ENCODE peak calls at places on chromosomes 12 and 14, in four cellular contexts. U, M, B and I are unnamed samples.

GRCh38 chr12:91574391-91574790 is 391.8 kb upstream of the DCN start:
- DNase-seq in U (no peak), M (no peak), B (no peak), I (no peak)

GRCh38 chr12:131035268-131035681 is 81.6 kb downstream of the ADGRD1 start:
- DNase-seq in U (no peak), M (no peak), B (peak; percentile 34), I (no peak)

GRCh38 chr14:98548071-98548686 is 723.8 kb downstream of the BCL11B start:
- DNase-seq in U (no peak), M (no peak), B (no peak), I (no peak)

GRCh38 chr12:15037091-15037723 is 64.4 kb downstream of the PDE6H start:
- DNase-seq in U (no peak), M (no peak), B (no peak), I (no peak)

GRCh38 chr12:70007687-70008086 is 182.7 kb downstream of the MYRFL start:
- DNase-seq in U (no peak), M (no peak), B (no peak), I (no peak)

GRCh38 chr12:79547044-79547734 is 143.6 kb downstream of the PAWR start:
- DNase-seq in U (no peak), M (no peak), B (peak; percentile 85), I (peak; percentile 94)

GRCh38 chr14:38629412-38629811 is 373.5 kb upstream of the CLEC14A start:
- DNase-seq in U (no peak), M (no peak), B (no peak), I (peak; percentile 67)

GRCh38 chr14:88863167-88863566 is 38.7 kb downstream of the TTC8 start:
- DNase-seq in U (no peak), M (no peak), B (no peak), I (no peak)

GRCh38 chr14:70320294-70320693 is 39.2 kb downstream of the COX16 start:
- DNase-seq in U (no peak), M (no peak), B (no peak), I (no peak)

GRCh38 chr12:21577516-21577915 is 27.1 kb downstream of the GYS2 start:
- DNase-seq in U (no peak), M (no peak), B (no peak), I (no peak)

GRCh38 chr14:73457935-73458218 is 469 bp downstream of the NUMB start:
- DNase-seq in U (peak; percentile 60), M (no peak), B (peak; percentile 75), I (no peak)

GRCh38 chr12:32270818-32271710 is 128.3 kb upstream of the FGD4 start:
- DNase-seq in U (no peak), M (no peak), B (no peak), I (peak; percentile 69)

GRCh38 chr12:66144796-66145754 is 14.5 kb upstream of the LLPH start:
- DNase-seq in U (no peak), M (no peak), B (no peak), I (peak; percentile 66)

GRCh38 chr12:131141483-131141882 is 187.8 kb downstream of the ADGRD1 start:
- DNase-seq in U (no peak), M (no peak), B (no peak), I (no peak)

GRCh38 chr12:105278043-105278697 is 42.2 kb upstream of the APPL2 start:
- DNase-seq in U (no peak), M (no peak), B (no peak), I (no peak)

GRCh38 chr12:95608252-95609033 is 57.2 kb upstream of the USP44 start:
- DNase-seq in U (peak; percentile 74), M (peak; percentile 73), B (peak; percentile 66), I (peak; percentile 87)

GRCh38 chr14:32205984-32206383 is 2.9 kb upstream of the RNU6-8 start:
- DNase-seq in U (no peak), M (no peak), B (no peak), I (peak; percentile 79)

GRCh38 chr14:105479438-105480164 is 5.0 kb downstream of the CRIP2 start:
- DNase-seq in U (no peak), M (no peak), B (no peak), I (no peak)

GRCh38 chr12:14774074-14774943 is 29.0 kb downstream of the WBP11 start:
- DNase-seq in U (peak; percentile 97), M (peak; percentile 96), B (peak; percentile 88), I (peak; percentile 99)

DNA sequence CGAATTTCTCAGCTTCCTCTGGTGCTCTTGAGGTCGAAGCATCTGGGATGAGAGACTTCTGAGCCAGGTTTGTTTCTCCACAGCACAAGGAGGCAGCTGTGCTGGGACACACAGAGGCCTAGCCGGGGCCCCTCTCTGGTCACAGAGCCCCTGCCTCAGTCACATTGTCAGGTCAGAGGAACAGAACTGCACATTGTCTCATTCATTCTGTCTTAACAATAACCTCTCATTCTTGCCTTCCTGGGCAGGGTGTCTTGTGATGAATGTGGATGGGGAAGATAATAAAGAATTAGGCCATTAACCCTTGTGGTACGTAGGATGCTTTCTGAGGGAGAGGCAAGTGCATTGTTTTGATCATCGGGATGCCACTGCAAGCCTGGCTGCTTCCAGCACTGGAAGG is 29.8 kb downstream of the FNTB start:
- DNase-seq in U (no peak), M (no peak), B (no peak), I (no peak)
- H3K27ac ChIP-seq in U (no peak overlapping the region), M (no peak overlapping the region), B (no peak overlapping the region), I (no peak overlapping the region)

GRCh38 chr12:121246893-121247557 is 37.1 kb downstream of the P2RX4 start:
- DNase-seq in U (no peak), M (no peak), B (no peak), I (no peak)
- H3K36me3 ChIP-seq in U (no peaks in the 10 kb centered on the region), M (no peaks in the 10 kb centered on the region), B (peaks cover 38% of the 10 kb centered on the region), I (peaks cover 59% of the 10 kb centered on the region)

DNA sequence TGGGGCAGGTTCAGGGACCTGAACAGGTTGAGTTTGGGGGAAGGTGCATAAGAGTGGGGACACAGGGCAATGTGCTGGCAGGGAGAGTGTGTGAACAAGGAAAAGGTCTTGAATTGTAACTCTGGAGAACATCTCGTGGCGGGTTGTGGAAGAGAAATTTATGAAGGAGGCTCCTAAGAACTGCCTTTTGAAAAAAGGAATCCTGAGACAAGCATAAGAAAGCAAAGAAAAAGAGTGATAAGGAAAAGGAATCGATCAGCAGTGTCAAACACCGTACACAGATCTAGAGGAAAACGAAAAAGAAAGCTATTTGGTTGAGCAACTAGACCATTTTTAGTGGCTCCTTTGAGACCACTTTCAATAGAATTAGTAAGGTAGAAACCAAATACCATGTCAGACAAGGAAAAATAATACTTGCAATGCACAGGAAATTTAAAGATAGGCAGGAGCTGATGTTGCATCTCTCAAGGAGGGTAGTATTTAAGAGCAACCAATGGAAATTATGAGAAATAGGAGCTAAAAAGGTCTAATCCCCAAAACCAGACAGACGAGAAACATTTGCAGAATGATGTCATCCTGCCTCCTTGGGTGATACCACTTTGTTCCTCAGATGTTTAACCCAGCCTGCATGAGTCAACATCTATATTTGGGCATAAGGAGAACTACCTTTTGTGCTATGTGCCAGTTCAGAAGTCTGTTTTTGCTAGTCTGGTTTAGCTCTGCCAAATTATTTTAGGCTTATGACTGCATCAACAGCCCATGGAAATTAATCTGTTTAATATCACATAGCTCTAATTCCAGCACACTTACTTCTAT is 64.5 kb upstream of the STK38L start:
- DNase-seq in U (no peak), M (no peak), B (no peak), I (no peak)
- H3K4me1 ChIP-seq in U (peaks cover 29% of the 10 kb centered on the region), M (no peaks in the 10 kb centered on the region), B (peaks cover 49% of the 10 kb centered on the region), I (peaks cover 3% of the 10 kb centered on the region)

DNA sequence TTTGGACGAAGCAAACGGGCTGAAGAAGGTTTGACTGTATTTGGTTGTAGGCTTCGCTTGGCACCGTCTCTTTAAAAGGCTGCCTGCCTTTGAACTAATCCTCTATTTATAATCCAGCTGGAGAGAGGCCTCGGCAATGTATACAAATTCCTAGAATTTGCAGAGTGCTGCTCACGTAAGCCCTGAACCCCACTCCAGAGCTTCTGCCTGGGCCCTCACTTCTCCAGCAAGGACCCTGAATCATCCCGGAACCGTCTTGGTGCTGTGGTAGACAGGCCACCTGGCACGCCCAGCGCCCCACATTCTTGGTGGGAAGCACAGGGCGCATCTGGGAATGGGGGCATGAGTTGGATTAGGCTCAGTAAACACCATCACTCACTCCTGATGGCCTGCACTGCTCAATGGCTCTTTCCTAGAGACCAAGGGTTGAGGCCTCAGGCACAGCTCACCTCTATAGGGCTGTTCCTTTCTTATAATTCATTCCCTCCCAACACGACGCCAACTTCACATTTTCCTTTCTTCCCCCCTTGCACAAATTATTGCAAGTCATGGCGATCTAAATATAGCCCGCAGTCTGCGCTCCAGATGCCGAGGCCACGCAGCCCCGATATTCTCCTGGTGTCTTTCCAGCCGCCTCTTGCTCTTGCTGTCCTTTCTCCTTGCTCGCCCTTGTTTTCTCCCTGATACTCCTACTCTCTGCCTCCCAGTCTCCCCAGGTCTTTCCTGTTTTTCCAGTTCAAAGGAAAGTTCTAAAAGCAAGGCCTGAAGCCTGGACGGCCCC is 141.0 kb downstream of the ZFP36L1 start:
- DNase-seq in U (no peak), M (peak; percentile 67), B (no peak), I (peak; percentile 38)
- H3K27ac ChIP-seq in U (peak overlapping the region; percentile 3), M (peak overlapping the region; percentile 80), B (no peak overlapping the region), I (no peak overlapping the region)

GRCh38 chr12:124004233-124004875 is 31.3 kb downstream of the ZNF664 start:
- DNase-seq in U (no peak), M (no peak), B (no peak), I (no peak)
- H3K36me3 ChIP-seq in U (no peaks in the 10 kb centered on the region), M (no peaks in the 10 kb centered on the region), B (peaks cover 39% of the 10 kb centered on the region), I (peaks cover 64% of the 10 kb centered on the region)

DNA sequence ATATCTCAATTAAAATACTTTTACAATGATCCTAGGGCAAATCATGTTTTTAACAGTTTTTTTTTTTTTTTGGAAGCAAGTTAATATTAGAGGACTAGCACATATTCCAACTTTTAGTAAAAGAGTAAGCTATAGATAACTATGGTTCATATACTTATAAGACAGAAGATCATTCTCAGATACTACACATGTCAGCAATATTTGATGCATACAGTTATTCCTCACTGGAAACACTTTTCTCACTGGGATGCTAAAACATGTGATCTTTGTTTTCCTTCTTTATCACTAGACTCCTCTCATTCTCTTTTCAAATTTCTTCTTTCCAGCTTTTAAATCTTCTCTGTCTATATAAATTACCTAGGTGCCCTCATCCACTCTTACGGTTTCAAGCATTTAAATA is 1020.4 kb upstream of the FBXO33 start:
- DNase-seq in U (no peak), M (no peak), B (no peak), I (no peak)
- H3K4me1 ChIP-seq in U (no peaks in the 10 kb centered on the region), M (no peaks in the 10 kb centered on the region), B (no peaks in the 10 kb centered on the region), I (no peaks in the 10 kb centered on the region)

GRCh38 chr12:48816148-48816854 is 2.0 kb upstream of the CACNB3 start:
- DNase-seq in U (no peak), M (no peak), B (no peak), I (peak; percentile 56)

GRCh38 chr12:48819986-48820385 is 1.7 kb downstream of the CACNB3 start:
- DNase-seq in U (no peak), M (no peak), B (no peak), I (no peak)

GRCh38 chr12:48820406-48820805 is 2.1 kb downstream of the CACNB3 start:
- DNase-seq in U (no peak), M (no peak), B (no peak), I (no peak)

GRCh38 chr12:48817957-48818830 is at the start of gene CACNB3:
- DNase-seq in U (peak; percentile 76), M (peak; percentile 87), B (no peak), I (peak; percentile 97)

GRCh38 chr12:48818831-48819590 is 715 bp downstream of the CACNB3 start:
- DNase-seq in U (peak; percentile 46), M (no peak), B (no peak), I (no peak)
- H3K27ac ChIP-seq in U (no peak overlapping the region), M (peak overlapping the region; percentile 95), B (no peak overlapping the region), I (no peak overlapping the region)

GRCh38 chr12:124341645-124342069 is 46.8 kb downstream of the RFLNA start:
- DNase-seq in U (no peak), M (no peak), B (no peak), I (no peak)
- H3K36me3 ChIP-seq in U (peaks cover 4% of the 10 kb centered on the region), M (no peaks in the 10 kb centered on the region), B (peaks cover 85% of the 10 kb centered on the region), I (peaks cover 26% of the 10 kb centered on the region)